ENCODE peak calls at places on chromosomes 7 and 10, in eight cellular contexts. Z, L, J, S, Y, R, A and B are unnamed samples.

GRCh38 chr7:45000096-45001032 is at the start of gene CCM2:
- DNase-seq in Z (peak; percentile 35), L (no peak), J (no peak), S (no peak), Y (peak; percentile 72), R (peak; percentile 54), A (peak; percentile 44), B (no peak)

GRCh38 chr7:27685893-27686292 is 23.2 kb upstream of the HIBADH start:
- DNase-seq in Z (no peak), L (no peak), J (no peak), S (no peak), Y (no peak), R (no peak), A (no peak), B (no peak)

GRCh38 chr7:79436378-79436777 is 17.1 kb downstream of the MAGI2 start:
- DNase-seq in Z (no peak), L (no peak), J (no peak), S (no peak), Y (no peak), R (no peak), A (no peak), B (no peak)

GRCh38 chr10:105725007-105725406 is 1083.9 kb downstream of the SORCS3 start:
- DNase-seq in Z (no peak), L (no peak), J (no peak), S (no peak), Y (no peak), R (no peak), A (no peak), B (no peak)

GRCh38 chr7:78007231-78007630 is 208.7 kb downstream of the PHTF2 start:
- DNase-seq in Z (no peak), L (no peak), J (no peak), S (no peak), Y (no peak), R (no peak), A (no peak), B (no peak)

GRCh38 chr10:49539320-49539885 is 482 bp upstream of the ERCC6 start:
- DNase-seq in Z (peak; percentile 29), L (peak; percentile 78), J (peak; percentile 22), S (peak; percentile 55), Y (peak; percentile 72), R (peak; percentile 57), A (peak; percentile 27), B (no peak)

GRCh38 chr7:92955081-92955480 is 118.7 kb upstream of the CDK6 start:
- DNase-seq in Z (peak; percentile 53), L (no peak), J (peak; percentile 11), S (no peak), Y (no peak), R (no peak), A (peak; percentile 6), B (no peak)

GRCh38 chr7:25305831-25306230 is 77.5 kb upstream of the NPVF start:
- DNase-seq in Z (no peak), L (no peak), J (no peak), S (no peak), Y (peak; percentile 12), R (no peak), A (no peak), B (no peak)

GRCh38 chr7:4753610-4754432 is 21.6 kb upstream of the AP5Z1 start:
- DNase-seq in Z (peak; percentile 90), L (peak; percentile 86), J (peak; percentile 73), S (no peak), Y (peak; percentile 57), R (peak; percentile 88), A (peak; percentile 84), B (no peak)

GRCh38 chr7:114922151-114922651 is 307 bp downstream of the MDFIC start:
- DNase-seq in Z (peak; percentile 78), L (no peak), J (peak; percentile 56), S (no peak), Y (peak; percentile 79), R (peak; percentile 46), A (peak; percentile 64), B (no peak)

GRCh38 chr10:11881477-11882417 is 58.6 kb downstream of the PROSER2 start:
- DNase-seq in Z (no peak), L (peak; percentile 18), J (no peak), S (no peak), Y (no peak), R (peak; percentile 37), A (peak; percentile 45), B (no peak)

GRCh38 chr7:13989138-13989943 is at the start of gene ETV1:
- DNase-seq in Z (no peak), L (peak; percentile 58), J (no peak), S (no peak), Y (peak; percentile 79), R (peak; percentile 35), A (peak; percentile 67), B (peak; percentile 64)

GRCh38 chr7:91632948-91633519 is 247.5 kb downstream of the MTERF1 start:
- DNase-seq in Z (no peak), L (peak; percentile 27), J (no peak), S (no peak), Y (no peak), R (no peak), A (no peak), B (no peak)

GRCh38 chr7:124072603-124073324 is 39.9 kb upstream of the TMEM229A start:
- DNase-seq in Z (no peak), L (no peak), J (no peak), S (no peak), Y (peak; percentile 89), R (no peak), A (no peak), B (no peak)

GRCh38 chr10:18378766-18379165 is 238.5 kb downstream of the CACNB2 start:
- DNase-seq in Z (no peak), L (no peak), J (no peak), S (no peak), Y (no peak), R (no peak), A (no peak), B (no peak)

GRCh38 chr7:40694041-40694809 is 559.4 kb downstream of the SUGCT start:
- DNase-seq in Z (no peak), L (no peak), J (no peak), S (no peak), Y (no peak), R (no peak), A (no peak), B (no peak)

GRCh38 chr10:15784662-15785300 is 65.1 kb upstream of the ITGA8 start:
- DNase-seq in Z (no peak), L (no peak), J (no peak), S (no peak), Y (no peak), R (no peak), A (no peak), B (no peak)

GRCh38 chr10:5737352-5737751 is 52.7 kb downstream of the TASOR2 start:
- DNase-seq in Z (no peak), L (peak; percentile 12), J (no peak), S (no peak), Y (no peak), R (no peak), A (peak; percentile 47), B (peak; percentile 5)

GRCh38 chr7:18778594-18778993 is 283.0 kb downstream of the HDAC9 start:
- DNase-seq in Z (no peak), L (no peak), J (no peak), S (no peak), Y (peak; percentile 67), R (no peak), A (no peak), B (no peak)

GRCh38 chr7:104207348-104207730 is 474 bp downstream of the ORC5 start:
- DNase-seq in Z (no peak), L (peak; percentile 74), J (no peak), S (no peak), Y (peak; percentile 25), R (no peak), A (peak; percentile 6), B (no peak)

GRCh38 chr7:31271641-31272405 is 68.7 kb downstream of the NEUROD6 start:
- DNase-seq in Z (no peak), L (no peak), J (no peak), S (no peak), Y (no peak), R (no peak), A (no peak), B (no peak)

GRCh38 chr10:121792198-121792597 is 135.6 kb downstream of the ATE1 start:
- DNase-seq in Z (no peak), L (no peak), J (no peak), S (peak; percentile 44), Y (peak; percentile 79), R (no peak), A (no peak), B (no peak)

GRCh38 chr10:126373137-126373536 is 15.1 kb downstream of the ADAM12 start:
- DNase-seq in Z (no peak), L (no peak), J (no peak), S (no peak), Y (peak; percentile 49), R (peak; percentile 17), A (no peak), B (no peak)

GRCh38 chr10:6803429-6803783 is 223.3 kb upstream of the PRKCQ start:
- DNase-seq in Z (no peak), L (no peak), J (no peak), S (no peak), Y (no peak), R (no peak), A (no peak), B (no peak)

GRCh38 chr10:24483701-24484100 is 240.0 kb downstream of the ARHGAP21 start:
- DNase-seq in Z (peak; percentile 14), L (peak; percentile 4), J (peak; percentile 16), S (no peak), Y (peak; percentile 16), R (peak; percentile 81), A (peak; percentile 16), B (no peak)

GRCh38 chr10:36187382-36188042 is 545.4 kb upstream of the FZD8 start:
- DNase-seq in Z (no peak), L (no peak), J (no peak), S (no peak), Y (no peak), R (no peak), A (no peak), B (no peak)